ENCODE peak calls at places on chromosome 12, in ten cellular contexts. G is fibroblast of pulmonary artery; L is A172; Q is uterus; Y is RKO; K is iPS-NIHi11; S is osteocyte; X is CD8-positive, alpha-beta memory T cell; Z is fibroblast of the aortic adventitia; R is Peyer's patch. V is an unnamed sample.

GRCh38 chr12:30973171-30973570 is 46.6 kb downstream of the TSPAN11 start:
- DNase-seq in L (no peak), X (no peak), Z (no peak), Q (no peak), S (no peak), G (no peak), K (no peak), R (no peak), Y (no peak), V (no peak)

GRCh38 chr12:118302053-118302452 is 70.7 kb downstream of the TAOK3 start:
- DNase-seq in L (peak), Q (no peak), X (no peak), Y (no peak), R (no peak), S (no peak), Z (peak), K (no peak), G (peak), V (no peak)

GRCh38 chr12:109818900-109819500 is 14.2 kb downstream of the TRPV4 start:
- DNase-seq in R (no peak), X (no peak), S (no peak), L (no peak), Q (no peak), K (no peak), Z (peak), G (peak), Y (no peak), V (peak)

GRCh38 chr12:30885321-30885720 is 41.2 kb upstream of the TSPAN11 start:
- DNase-seq in Z (no peak), S (no peak), G (no peak), R (no peak), L (no peak), Q (no peak), X (no peak), Y (no peak), K (no peak), V (no peak)

GRCh38 chr12:88562846-88563582 is 17.3 kb downstream of the KITLG start:
- DNase-seq in K (no peak), L (peak), R (no peak), S (no peak), Z (peak), Y (peak), Q (no peak), G (peak), X (no peak), V (peak)

GRCh38 chr12:59548930-59549329 is 46.9 kb upstream of the SLC16A7 start:
- DNase-seq in Q (no peak), X (no peak), R (no peak), K (no peak), Y (no peak), Z (no peak), G (no peak), L (no peak), S (no peak), V (no peak)

GRCh38 chr12:15038137-15038536 is 65.3 kb downstream of the PDE6H start:
- DNase-seq in K (no peak), L (no peak), S (no peak), Y (no peak), Q (no peak), G (no peak), R (no peak), X (no peak), Z (no peak), V (no peak)

GRCh38 chr12:57611116-57611809 is at the start of gene ARHGEF25:
- DNase-seq in Q (peak), K (peak), R (peak), Z (peak), S (no peak), L (peak), X (no peak), Y (no peak), G (peak), V (no peak)

GRCh38 chr12:14238224-14238792 is 127.2 kb upstream of the ATF7IP start:
- DNase-seq in R (no peak), G (peak), Z (peak), X (peak), Y (peak), Q (no peak), L (no peak), S (no peak), K (no peak), V (no peak)

GRCh38 chr12:54159140-54159539 is 29.6 kb downstream of the SMUG1 start:
- DNase-seq in Z (no peak), S (no peak), L (no peak), K (peak), Y (no peak), Q (no peak), X (no peak), G (no peak), R (peak), V (no peak)

GRCh38 chr12:116968986-116969385 is 58.2 kb downstream of the FBXW8 start:
- DNase-seq in S (no peak), L (no peak), Q (no peak), K (no peak), G (no peak), Y (no peak), Z (no peak), X (no peak), R (no peak), V (no peak)

GRCh38 chr12:4849024-4849594 is 60.6 kb upstream of the KCNA1 start:
- DNase-seq in L (no peak), Q (no peak), X (no peak), Z (peak), G (peak), K (peak), R (peak), Y (peak), S (peak), V (no peak)

GRCh38 chr12:92574046-92574783 is 128.6 kb upstream of the PLEKHG7 start:
- DNase-seq in K (peak), Z (no peak), Y (peak), X (no peak), R (no peak), Q (no peak), L (peak), S (no peak), G (no peak), V (no peak)

GRCh38 chr12:47164730-47165439 is 85.1 kb upstream of the AMIGO2 start:
- DNase-seq in X (no peak), R (no peak), L (no peak), Q (no peak), K (no peak), Z (peak), G (peak), S (no peak), Y (no peak), V (peak)

GRCh38 chr12:32309811-32310755 is 89.3 kb upstream of the FGD4 start:
- DNase-seq in Z (peak), S (no peak), X (no peak), R (no peak), L (no peak), Y (no peak), K (no peak), Q (no peak), G (peak), V (no peak)

GRCh38 chr12:32455607-32456063 is 56.3 kb downstream of the FGD4 start:
- DNase-seq in R (no peak), Q (no peak), S (no peak), Y (peak), G (peak), L (peak), K (peak), X (peak), Z (peak), V (peak)

GRCh38 chr12:124152733-124153132 is 142.2 kb upstream of the RFLNA start:
- DNase-seq in Z (peak), K (no peak), X (no peak), Q (no peak), Y (no peak), R (no peak), L (no peak), S (no peak), G (peak), V (no peak)

GRCh38 chr12:66776974-66777373 is 98.1 kb upstream of the GRIP1 start:
- DNase-seq in K (no peak), Q (no peak), X (peak), S (no peak), R (peak), Y (no peak), L (no peak), Z (no peak), G (no peak), V (no peak)

GRCh38 chr12:111773801-111774551 is 7.2 kb downstream of the ALDH2 start:
- DNase-seq in Q (peak), G (peak), R (peak), L (peak), Y (no peak), K (peak), S (no peak), Z (peak), X (no peak), V (peak)

GRCh38 chr12:23533295-23533694 is 416.2 kb downstream of the SOX5 start:
- DNase-seq in X (no peak), R (no peak), S (no peak), K (no peak), G (no peak), Y (no peak), Q (no peak), Z (no peak), L (no peak), V (no peak)

GRCh38 chr12:49899921-49900320 is 3.8 kb downstream of the FAIM2 start:
- DNase-seq in Y (no peak), R (no peak), S (no peak), Z (no peak), Q (no peak), X (no peak), G (no peak), K (no peak), L (no peak), V (no peak)

GRCh38 chr12:54074308-54074707 is 20.7 kb downstream of the HOXC4 start:
- DNase-seq in S (no peak), L (no peak), G (no peak), Y (no peak), R (no peak), Z (no peak), K (no peak), X (no peak), Q (no peak), V (no peak)

GRCh38 chr12:68378859-68379628 is 46.9 kb upstream of the MDM1 start:
- DNase-seq in G (peak), X (no peak), Q (no peak), Y (no peak), S (no peak), K (no peak), Z (peak), L (no peak), R (no peak), V (no peak)

GRCh38 chr12:55703976-55704761 is 3.5 kb downstream of the ITGA7 start:
- DNase-seq in Y (no peak), R (no peak), Z (peak), S (no peak), X (no peak), Q (no peak), G (no peak), K (no peak), L (no peak), V (no peak)

GRCh38 chr12:98469108-98469507 is 46.3 kb upstream of the TMPO start:
- DNase-seq in X (no peak), K (no peak), Q (no peak), R (no peak), Y (no peak), S (no peak), Z (no peak), G (no peak), L (no peak), V (no peak)

GRCh38 chr12:78671295-78671694 is 193.3 kb upstream of the SYT1 start:
- DNase-seq in S (no peak), Q (no peak), L (peak), G (peak), R (no peak), X (no peak), Z (peak), K (no peak), Y (peak), V (peak)

V was measured in stromal cell of bone marrow.